ENCODE peak calls at places on chromosomes 7 and 10, in eight cellular contexts. F is H54; D is Peyer's patch; J is NCI-H526 treated with DMSO at 0.1 percent for 48 hours; N is endothelial cell; M is NCI-H1436 treated with DMSO at 0.1 percent for 48 hours; L is neural crest cell; K is stimulated activated CD8-positive, alpha-beta memory T cell treated with anti-CD3 and anti-CD28 coated beads, Interleukin-4, amount 100 ng/mL, for 48 hours. P is an unnamed sample.

GRCh38 chr7:137768371-137768770 is 78.4 kb downstream of the DGKI start:
- DNase-seq in N (no peak), M (no peak), L (no peak), D (no peak), K (no peak), F (no peak), J (no peak), P (peak)

GRCh38 chr7:44213206-44213871 is 12.6 kb downstream of the YKT6 start:
- DNase-seq in M (no peak), K (no peak), L (no peak), F (no peak), J (no peak), D (no peak), N (no peak), P (no peak)

GRCh38 chr10:127600479-127600878 is 51.4 kb downstream of the NPS start:
- DNase-seq in D (no peak), N (peak), M (no peak), F (no peak), J (no peak), K (no peak), L (peak), P (no peak)

GRCh38 chr10:60823324-60823723 is 45.0 kb downstream of the CDK1 start:
- DNase-seq in K (no peak), J (no peak), D (no peak), F (no peak), L (no peak), N (no peak), M (no peak), P (no peak)

GRCh38 chr10:46557319-46558140 is 1.1 kb upstream of the GPRIN2 start:
- DNase-seq in F (no peak), M (no peak), J (no peak), D (peak), K (peak), L (peak), N (peak), P (no peak)

GRCh38 chr10:43925793-43926192 is 277.1 kb upstream of the ZNF32 start:
- DNase-seq in L (no peak), F (no peak), M (no peak), K (no peak), D (no peak), N (no peak), J (no peak), P (no peak)

GRCh38 chr10:78921906-78922305 is 146.9 kb upstream of the ZMIZ1 start:
- DNase-seq in M (no peak), L (no peak), K (no peak), N (no peak), D (no peak), F (no peak), J (no peak), P (no peak)

GRCh38 chr10:120495226-120495625 is 38.2 kb downstream of the PLPP4 start:
- DNase-seq in K (no peak), J (no peak), F (no peak), M (no peak), D (no peak), N (no peak), L (no peak), P (peak)

GRCh38 chr10:96448021-96448457 is 65.7 kb downstream of the TLL2 start:
- DNase-seq in F (peak), N (no peak), K (no peak), M (no peak), J (no peak), L (no peak), D (no peak), P (no peak)

GRCh38 chr10:116444527-116445142 is 17.0 kb downstream of the PNLIPRP3 start:
- DNase-seq in D (no peak), K (peak), F (no peak), M (no peak), N (peak), L (peak), J (no peak), P (no peak)

GRCh38 chr10:103733002-103733419 is 122.4 kb downstream of the SH3PXD2A start:
- DNase-seq in D (no peak), F (no peak), M (no peak), L (no peak), N (peak), K (no peak), J (no peak), P (no peak)

GRCh38 chr7:74028321-74028812 is 394 bp downstream of the ELN start:
- DNase-seq in N (no peak), L (no peak), D (no peak), M (no peak), K (no peak), J (no peak), F (no peak), P (no peak)

GRCh38 chr7:142506601-142507000 is 242.7 kb upstream of the PRSS1 start:
- DNase-seq in L (no peak), M (no peak), N (no peak), D (no peak), J (no peak), F (no peak), K (no peak), P (no peak)

GRCh38 chr7:101125989-101126650 is 784 bp upstream of the SERPINE1 start:
- DNase-seq in D (peak), J (no peak), M (no peak), K (no peak), F (no peak), L (no peak), N (no peak), P (no peak)

GRCh38 chr7:84248267-84248666 is 53.7 kb upstream of the SEMA3A start:
- DNase-seq in J (no peak), M (no peak), N (no peak), K (no peak), D (no peak), L (no peak), F (no peak), P (no peak)

GRCh38 chr7:76291346-76292205 is 10.9 kb upstream of the HSPB1 start:
- DNase-seq in M (peak), F (peak), K (peak), L (peak), J (peak), N (peak), D (peak), P (peak)

GRCh38 chr10:43220971-43221418 is 45.9 kb downstream of the RASGEF1A start:
- DNase-seq in F (no peak), L (no peak), K (no peak), D (no peak), M (no peak), J (no peak), N (no peak), P (no peak)

GRCh38 chr10:133122171-133122935 is 34.6 kb downstream of the ADGRA1 start:
- DNase-seq in D (no peak), K (no peak), M (no peak), L (no peak), F (no peak), J (no peak), N (no peak), P (no peak)

GRCh38 chr7:25732771-25733217 is 419.2 kb upstream of the NFE2L3 start:
- DNase-seq in D (no peak), J (peak), M (no peak), K (no peak), N (no peak), L (peak), F (no peak), P (no peak)

GRCh38 chr10:15245530-15245929 is 77.0 kb upstream of the NMT2 start:
- DNase-seq in L (no peak), F (no peak), N (peak), K (peak), D (no peak), J (no peak), M (no peak), P (no peak)

GRCh38 chr10:46514899-46515298 is 41.6 kb downstream of the GPRIN2 start:
- DNase-seq in N (no peak), K (peak), J (no peak), M (no peak), L (no peak), F (no peak), D (no peak), P (no peak)

GRCh38 chr7:117762055-117762454 is 111.2 kb downstream of the CTTNBP2 start:
- DNase-seq in M (no peak), N (no peak), D (no peak), K (no peak), L (no peak), F (no peak), J (no peak), P (no peak)

GRCh38 chr10:18557960-18558359 is 93.4 kb downstream of the NSUN6 start:
- DNase-seq in M (no peak), K (no peak), F (no peak), J (no peak), D (no peak), N (no peak), L (no peak), P (no peak)

GRCh38 chr7:130458256-130458655 is 17.4 kb upstream of the CEP41 start:
- DNase-seq in L (no peak), J (no peak), M (no peak), F (no peak), D (no peak), N (no peak), K (no peak), P (no peak)

GRCh38 chr7:112201421-112201820 is 4.8 kb downstream of the DOCK4 start:
- DNase-seq in J (no peak), M (no peak), D (no peak), F (no peak), L (no peak), N (no peak), K (no peak), P (no peak)

GRCh38 chr10:102542800-102543418 is 39.1 kb downstream of the SUFU start:
- DNase-seq in L (no peak), J (no peak), D (no peak), F (no peak), M (no peak), N (no peak), K (no peak), P (no peak)

GRCh38 chr10:7458554-7458953 is 47.7 kb upstream of the SFMBT2 start:
- DNase-seq in M (no peak), N (no peak), D (no peak), K (no peak), F (no peak), L (no peak), J (no peak), P (no peak)

GRCh38 chr7:51077951-51078350 is 238.7 kb downstream of the COBL start:
- DNase-seq in K (no peak), M (no peak), F (no peak), L (no peak), N (no peak), D (no peak), J (no peak), P (no peak)

GRCh38 chr10:19302117-19302516 is 253.5 kb downstream of the MALRD1 start:
- DNase-seq in N (no peak), L (no peak), K (no peak), F (no peak), M (no peak), J (no peak), D (no peak), P (no peak)